ENCODE peak calls at places on chromosomes 5 and 9, in five cellular contexts. One of them, this sample, is unnamed. For H3K36me3, the result is how much of the 10 kb centered on the place peaks cover.

GRCh38 chr5:11946317-11946716 is 42.1 kb upstream of the CTNND2 start:
- DNase-seq in heart left ventricle: no peak
- DNase-seq in fibroblast of lung: no peak
- DNase-seq in right atrium auricular region: no peak
- DNase-seq in kidney: no peak
- DNase-seq in this sample: peak

GRCh38 chr9:128788445-128788844 is 1.4 kb downstream of the TBC1D13 start:
- DNase-seq in heart left ventricle: no peak
- DNase-seq in fibroblast of lung: no peak
- DNase-seq in right atrium auricular region: no peak
- DNase-seq in kidney: no peak
- DNase-seq in this sample: no peak

GRCh38 chr5:91162534-91163381 is 220.4 kb downstream of the ARRDC3 start:
- DNase-seq in heart left ventricle: no peak
- DNase-seq in fibroblast of lung: peak
- DNase-seq in right atrium auricular region: peak
- DNase-seq in kidney: peak
- DNase-seq in this sample: peak

GRCh38 chr9:99576830-99577229 is 244.9 kb upstream of the NR4A3 start:
- DNase-seq in heart left ventricle: no peak
- DNase-seq in fibroblast of lung: no peak
- DNase-seq in right atrium auricular region: no peak
- DNase-seq in kidney: no peak
- DNase-seq in this sample: no peak

GRCh38 chr5:53424691-53425597 is 55.5 kb upstream of the FST start:
- DNase-seq in heart left ventricle: no peak
- DNase-seq in fibroblast of lung: peak
- DNase-seq in right atrium auricular region: no peak
- DNase-seq in kidney: no peak
- DNase-seq in this sample: peak

GRCh38 chr9:35741740-35742139 is 7.3 kb downstream of the GBA2 start:
- DNase-seq in heart left ventricle: no peak
- DNase-seq in fibroblast of lung: no peak
- DNase-seq in right atrium auricular region: no peak
- DNase-seq in kidney: no peak
- DNase-seq in this sample: no peak

GRCh38 chr5:124918618-124919017 is 172.2 kb upstream of the ZNF608 start:
- DNase-seq in heart left ventricle: no peak
- DNase-seq in fibroblast of lung: no peak
- DNase-seq in right atrium auricular region: no peak
- DNase-seq in kidney: no peak
- DNase-seq in this sample: no peak

GRCh38 chr9:121699271-121700164 is 48.1 kb downstream of the DAB2IP start:
- DNase-seq in heart left ventricle: peak
- DNase-seq in fibroblast of lung: peak
- DNase-seq in right atrium auricular region: no peak
- DNase-seq in kidney: peak
- DNase-seq in this sample: no peak

GRCh38 chr9:126618590-126619335 is 5.0 kb downstream of the LMX1B start:
- DNase-seq in heart left ventricle: no peak
- DNase-seq in fibroblast of lung: no peak
- DNase-seq in right atrium auricular region: no peak
- DNase-seq in kidney: peak
- DNase-seq in this sample: no peak

GRCh38 chr9:1411826-1412225 is 361.7 kb downstream of the DMRT2 start:
- DNase-seq in heart left ventricle: no peak
- DNase-seq in fibroblast of lung: no peak
- DNase-seq in right atrium auricular region: no peak
- DNase-seq in kidney: no peak
- DNase-seq in this sample: no peak

GRCh38 chr5:140881889-140882590 is at the start of gene PCDHA13:
- DNase-seq in heart left ventricle: no peak
- DNase-seq in fibroblast of lung: no peak
- DNase-seq in right atrium auricular region: no peak
- DNase-seq in kidney: no peak
- DNase-seq in this sample: peak

GRCh38 chr5:143010335-143010734 is 240.2 kb downstream of the ARHGAP26 start:
- DNase-seq in heart left ventricle: no peak
- DNase-seq in fibroblast of lung: peak
- DNase-seq in right atrium auricular region: no peak
- DNase-seq in kidney: no peak
- DNase-seq in this sample: peak

GRCh38 chr9:120252248-120252647 is 327.7 kb downstream of the CDK5RAP2 start:
- DNase-seq in heart left ventricle: no peak
- DNase-seq in fibroblast of lung: no peak
- DNase-seq in right atrium auricular region: no peak
- DNase-seq in kidney: no peak
- DNase-seq in this sample: no peak

GRCh38 chr5:10387690-10388089 is 34.2 kb downstream of the MARCHF6 start:
- DNase-seq in heart left ventricle: no peak
- DNase-seq in fibroblast of lung: peak
- DNase-seq in right atrium auricular region: no peak
- DNase-seq in kidney: no peak
- DNase-seq in this sample: peak

GRCh38 chr5:100590867-100591266 is 55.7 kb downstream of the FAM174A start:
- DNase-seq in heart left ventricle: no peak
- DNase-seq in fibroblast of lung: no peak
- DNase-seq in right atrium auricular region: no peak
- DNase-seq in kidney: no peak
- DNase-seq in this sample: no peak

GRCh38 chr9:85038824-85039540 is 369.5 kb downstream of the NTRK2 start:
- DNase-seq in heart left ventricle: no peak
- DNase-seq in fibroblast of lung: peak
- DNase-seq in right atrium auricular region: no peak
- DNase-seq in kidney: no peak
- DNase-seq in this sample: no peak

GRCh38 chr9:122206118-122207046 is 22.4 kb downstream of the LHX6 start:
- DNase-seq in heart left ventricle: peak
- DNase-seq in fibroblast of lung: peak
- DNase-seq in right atrium auricular region: no peak
- DNase-seq in kidney: peak
- DNase-seq in this sample: peak

GRCh38 chr5:81242906-81243436 is 9.8 kb downstream of the CKMT2 start:
- DNase-seq in heart left ventricle: no peak
- DNase-seq in fibroblast of lung: no peak
- DNase-seq in right atrium auricular region: no peak
- DNase-seq in kidney: no peak
- DNase-seq in this sample: no peak

GRCh38 chr5:81241001-81241400 is 7.9 kb downstream of the CKMT2 start:
- DNase-seq in heart left ventricle: no peak
- DNase-seq in fibroblast of lung: no peak
- DNase-seq in right atrium auricular region: no peak
- DNase-seq in kidney: no peak
- DNase-seq in this sample: no peak

GRCh38 chr5:81241961-81242648 is 9.0 kb downstream of the CKMT2 start:
- DNase-seq in heart left ventricle: no peak
- DNase-seq in fibroblast of lung: no peak
- DNase-seq in right atrium auricular region: no peak
- DNase-seq in kidney: no peak
- DNase-seq in this sample: no peak

GRCh38 chr5:81238460-81238859 is 5.3 kb downstream of the CKMT2 start:
- DNase-seq in heart left ventricle: no peak
- DNase-seq in fibroblast of lung: no peak
- DNase-seq in right atrium auricular region: no peak
- DNase-seq in kidney: no peak
- DNase-seq in this sample: no peak

GRCh38 chr5:81239613-81240012 is 6.5 kb downstream of the CKMT2 start:
- DNase-seq in heart left ventricle: no peak
- DNase-seq in fibroblast of lung: no peak
- DNase-seq in right atrium auricular region: no peak
- DNase-seq in kidney: no peak
- DNase-seq in this sample: no peak
- H3K4me3 ChIP-seq in heart left ventricle: no peak
- H3K4me3 ChIP-seq in fibroblast of lung: no peak
- H3K4me3 ChIP-seq in right atrium auricular region: no peak
- H3K4me3 ChIP-seq in kidney: no peak
- H3K4me3 ChIP-seq in this sample: no peak

DNA sequence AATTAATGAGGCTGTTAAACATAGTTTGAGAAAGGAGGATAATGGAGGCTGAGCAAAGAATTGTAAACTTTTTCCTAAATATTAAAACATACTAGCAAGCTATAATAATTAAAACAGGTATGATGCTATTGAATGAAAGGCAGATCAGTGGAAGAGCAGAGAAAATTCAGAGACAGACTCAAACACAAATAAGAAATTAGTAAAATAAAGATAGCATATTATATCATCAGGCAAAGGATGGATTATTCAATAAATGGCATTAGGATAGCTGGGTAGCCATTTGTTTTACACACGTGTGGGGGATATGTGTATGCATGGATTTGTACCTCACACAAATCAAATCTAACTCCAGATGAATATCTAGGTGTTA is 50.6 kb downstream of the MRPS27 start:
- DNase-seq in heart left ventricle: no peak
- DNase-seq in fibroblast of lung: no peak
- DNase-seq in right atrium auricular region: no peak
- DNase-seq in kidney: no peak
- DNase-seq in this sample: no peak
- TF ChIP-seq CTCF in heart left ventricle: no peak
- TF ChIP-seq CTCF in fibroblast of lung: no peak
- TF ChIP-seq CTCF in right atrium auricular region: no peak
- TF ChIP-seq CTCF in kidney: no peak
- TF ChIP-seq CTCF in this sample: no peak

GRCh38 chr9:114370251-114370984 is 17.4 kb downstream of the AKNA start:
- DNase-seq in heart left ventricle: no peak
- DNase-seq in fibroblast of lung: no peak
- DNase-seq in right atrium auricular region: no peak
- DNase-seq in kidney: peak
- DNase-seq in this sample: no peak
- H3K36me3 ChIP-seq in heart left ventricle: under half
- H3K36me3 ChIP-seq in fibroblast of lung: under half
- H3K36me3 ChIP-seq in right atrium auricular region: under half
- H3K36me3 ChIP-seq in kidney: under half
- H3K36me3 ChIP-seq in this sample: under half

GRCh38 chr5:171484460-171484899 is 65.0 kb downstream of the FGF18 start:
- DNase-seq in heart left ventricle: no peak
- DNase-seq in fibroblast of lung: peak
- DNase-seq in right atrium auricular region: no peak
- DNase-seq in kidney: no peak
- DNase-seq in this sample: no peak
- H3K4me3 ChIP-seq in heart left ventricle: no peak
- H3K4me3 ChIP-seq in fibroblast of lung: no peak
- H3K4me3 ChIP-seq in right atrium auricular region: no peak
- H3K4me3 ChIP-seq in kidney: no peak
- H3K4me3 ChIP-seq in this sample: no peak

DNA sequence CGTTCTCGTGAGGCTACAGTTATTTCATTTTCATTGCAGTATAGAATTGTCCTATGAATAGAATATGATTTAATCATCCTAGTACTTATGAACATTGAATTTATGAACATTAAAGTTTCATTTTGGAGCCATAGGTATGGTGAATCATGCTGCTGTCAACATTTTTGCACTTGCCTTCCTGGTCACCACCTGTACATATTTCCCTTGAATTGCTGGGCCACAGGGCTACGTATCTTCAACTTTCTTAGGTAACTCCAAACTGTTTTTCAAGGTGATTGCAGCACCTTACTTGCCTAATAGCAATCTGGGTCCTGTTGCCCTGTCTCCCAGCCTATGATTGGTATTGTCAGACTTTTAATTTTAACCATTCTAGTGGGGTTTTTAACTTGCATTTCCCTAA is 6.5 kb upstream of the RNF145 start:
- DNase-seq in heart left ventricle: no peak
- DNase-seq in fibroblast of lung: no peak
- DNase-seq in right atrium auricular region: no peak
- DNase-seq in kidney: no peak
- DNase-seq in this sample: peak
- TF ChIP-seq CTCF in heart left ventricle: no peak
- TF ChIP-seq CTCF in fibroblast of lung: no peak
- TF ChIP-seq CTCF in right atrium auricular region: no peak
- TF ChIP-seq CTCF in kidney: no peak
- TF ChIP-seq CTCF in this sample: no peak

GRCh38 chr5:146510528-146510927 is 5.5 kb downstream of the GPR151 start:
- DNase-seq in heart left ventricle: no peak
- DNase-seq in fibroblast of lung: peak
- DNase-seq in right atrium auricular region: no peak
- DNase-seq in kidney: no peak
- DNase-seq in this sample: peak

DNA sequence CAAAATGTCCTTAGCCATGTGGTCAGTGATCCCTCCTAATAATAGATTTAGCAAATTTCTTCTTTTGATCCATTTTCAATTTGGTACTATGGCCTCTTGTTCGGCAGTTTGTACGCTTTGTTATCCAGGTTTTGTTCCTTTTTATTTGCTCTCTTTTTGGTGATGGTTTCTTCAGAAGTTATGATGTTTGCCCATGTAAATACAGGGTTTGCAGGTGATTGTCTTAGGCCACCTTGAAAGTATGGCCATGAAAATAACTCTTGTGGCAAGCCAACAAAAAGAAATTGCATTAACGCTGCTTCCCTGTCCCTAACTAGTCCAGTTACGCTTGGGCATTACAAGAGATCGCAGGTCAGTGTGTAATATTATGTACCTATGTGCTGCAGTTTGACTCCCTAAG is 8.6 kb downstream of the GPR151 start:
- DNase-seq in heart left ventricle: no peak
- DNase-seq in fibroblast of lung: no peak
- DNase-seq in right atrium auricular region: no peak
- DNase-seq in kidney: no peak
- DNase-seq in this sample: no peak
- H3K36me3 ChIP-seq in heart left ventricle: half or more
- H3K36me3 ChIP-seq in fibroblast of lung: under half
- H3K36me3 ChIP-seq in right atrium auricular region: half or more
- H3K36me3 ChIP-seq in kidney: under half
- H3K36me3 ChIP-seq in this sample: under half

GRCh38 chr9:33076031-33076359 is 479 bp downstream of the SMU1 start:
- DNase-seq in heart left ventricle: no peak
- DNase-seq in fibroblast of lung: no peak
- DNase-seq in right atrium auricular region: no peak
- DNase-seq in kidney: no peak
- DNase-seq in this sample: no peak
- H3K4me3 ChIP-seq in heart left ventricle: peak
- H3K4me3 ChIP-seq in fibroblast of lung: peak
- H3K4me3 ChIP-seq in right atrium auricular region: peak
- H3K4me3 ChIP-seq in kidney: peak
- H3K4me3 ChIP-seq in this sample: peak

GRCh38 chr9:89945133-89945532 is 340.3 kb downstream of the GADD45G start:
- DNase-seq in heart left ventricle: no peak
- DNase-seq in fibroblast of lung: no peak
- DNase-seq in right atrium auricular region: peak
- DNase-seq in kidney: no peak
- DNase-seq in this sample: no peak
- TF ChIP-seq CTCF in heart left ventricle: no peak
- TF ChIP-seq CTCF in fibroblast of lung: no peak
- TF ChIP-seq CTCF in right atrium auricular region: peak
- TF ChIP-seq CTCF in kidney: no peak
- TF ChIP-seq CTCF in this sample: no peak

This sample was measured in bronchial epithelial cell.